ENCODE peak calls at places on chromosomes 12 and 14, in eight cellular contexts. P, G, W, A, D, B, H and M are unnamed samples.

GRCh38 chr14:75069811-75070145 is 337 bp downstream of the ZC2HC1C start:
- DNase-seq in W (no peak), G (no peak), D (no peak), P (no peak), B (no peak), A (peak; percentile 47), H (no peak), M (peak; percentile 82)

GRCh38 chr14:92819011-92819410 is 24.9 kb downstream of the GOLGA5 start:
- DNase-seq in H (no peak), W (no peak), B (no peak), P (no peak), D (no peak), G (no peak), A (no peak), M (no peak)

GRCh38 chr14:51131516-51131915 is 36.6 kb upstream of the TRIM9 start:
- DNase-seq in P (no peak), D (no peak), H (no peak), A (no peak), W (no peak), G (no peak), B (no peak), M (no peak)

GRCh38 chr14:104664588-104664987 is 24.8 kb upstream of the INF2 start:
- DNase-seq in G (no peak), W (no peak), D (no peak), H (no peak), P (no peak), A (no peak), B (no peak), M (no peak)

GRCh38 chr14:68842298-68842697 is 49.4 kb upstream of the ZFP36L1 start:
- DNase-seq in B (no peak), G (no peak), W (no peak), D (peak; percentile 26), H (no peak), A (no peak), P (no peak), M (no peak)

GRCh38 chr12:132078190-132078589 is 65.9 kb downstream of the DDX51 start:
- DNase-seq in G (peak; percentile 96), A (no peak), W (no peak), P (no peak), D (no peak), H (no peak), B (no peak), M (no peak)

GRCh38 chr12:68675098-68675842 is 11.5 kb upstream of the NUP107 start:
- DNase-seq in A (no peak), P (no peak), B (no peak), W (peak; percentile 48), G (peak; percentile 37), D (no peak), H (no peak), M (peak; percentile 43)

GRCh38 chr14:24071836-24072420 is 566 bp downstream of the CPNE6 start:
- DNase-seq in D (no peak), W (no peak), P (no peak), G (no peak), A (no peak), B (no peak), H (no peak), M (no peak)

GRCh38 chr12:100200450-100201181 is at the start of gene ACTR6:
- DNase-seq in D (peak; percentile 98), B (peak; percentile 92), G (peak; percentile 96), A (peak; percentile 93), P (peak; percentile 80), H (peak; percentile 96), W (peak; percentile 96), M (peak; percentile 99)

GRCh38 chr12:46224401-46224800 is 44.4 kb downstream of the SLC38A1 start:
- DNase-seq in A (no peak), H (peak; percentile 76), B (no peak), G (no peak), P (no peak), D (no peak), W (no peak), M (no peak)

GRCh38 chr12:124823272-124823970 is 40.2 kb downstream of the SCARB1 start:
- DNase-seq in P (no peak), D (no peak), G (no peak), W (no peak), H (no peak), B (no peak), A (no peak), M (no peak)

GRCh38 chr12:83960767-83961166 is 951.8 kb downstream of the SLC6A15 start:
- DNase-seq in P (no peak), G (no peak), A (no peak), D (no peak), B (no peak), W (no peak), H (no peak), M (no peak)

GRCh38 chr14:76117789-76118188 is 33.9 kb upstream of the GPATCH2L start:
- DNase-seq in G (no peak), D (no peak), W (no peak), P (no peak), A (no peak), B (no peak), H (no peak), M (no peak)

GRCh38 chr14:73736842-73737241 is 22.7 kb upstream of the PNMA1 start:
- DNase-seq in H (no peak), W (no peak), G (no peak), B (no peak), A (no peak), D (no peak), P (no peak), M (no peak)

GRCh38 chr12:85779768-85780167 is 56.4 kb downstream of the RASSF9 start:
- DNase-seq in P (no peak), W (no peak), B (no peak), H (no peak), G (no peak), A (no peak), D (no peak), M (no peak)

GRCh38 chr14:93103392-93104080 is 12.2 kb downstream of the ITPK1 start:
- DNase-seq in W (peak; percentile 74), H (no peak), G (no peak), P (no peak), A (no peak), D (no peak), B (no peak), M (no peak)

GRCh38 chr12:87117516-87117915 is 861.3 kb upstream of the MGAT4C start:
- DNase-seq in W (no peak), B (no peak), P (no peak), G (no peak), A (no peak), H (no peak), D (no peak), M (no peak)

DNA sequence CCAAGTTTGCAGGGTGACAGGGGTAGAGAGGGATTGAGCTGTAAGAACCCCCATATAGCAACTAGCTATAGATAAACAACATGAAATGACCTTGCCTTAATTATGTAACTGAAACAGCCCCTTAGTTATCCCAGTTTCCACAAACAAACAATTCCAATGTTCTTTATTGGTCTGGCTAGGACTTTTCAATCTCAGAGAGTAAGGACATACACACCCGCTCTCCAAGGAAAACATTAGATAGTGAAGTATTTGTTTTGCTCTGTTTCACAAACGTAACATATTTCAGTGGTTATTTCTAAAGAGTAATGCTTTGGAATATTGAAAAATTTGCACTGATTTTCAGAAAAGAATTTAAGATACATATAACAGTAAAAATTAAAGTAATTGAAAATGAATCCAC is 51.6 kb upstream of the GTF2A1 start:
- DNase-seq in B (no peak), P (no peak), H (no peak), D (no peak), A (no peak), G (no peak), W (no peak), M (no peak)
- TF ChIP-seq POLR2AphosphoS5 in B (no peak), P (no peak), H (no peak), D (no peak), A (no peak), G (no peak), W (no peak), M (no peak)

DNA sequence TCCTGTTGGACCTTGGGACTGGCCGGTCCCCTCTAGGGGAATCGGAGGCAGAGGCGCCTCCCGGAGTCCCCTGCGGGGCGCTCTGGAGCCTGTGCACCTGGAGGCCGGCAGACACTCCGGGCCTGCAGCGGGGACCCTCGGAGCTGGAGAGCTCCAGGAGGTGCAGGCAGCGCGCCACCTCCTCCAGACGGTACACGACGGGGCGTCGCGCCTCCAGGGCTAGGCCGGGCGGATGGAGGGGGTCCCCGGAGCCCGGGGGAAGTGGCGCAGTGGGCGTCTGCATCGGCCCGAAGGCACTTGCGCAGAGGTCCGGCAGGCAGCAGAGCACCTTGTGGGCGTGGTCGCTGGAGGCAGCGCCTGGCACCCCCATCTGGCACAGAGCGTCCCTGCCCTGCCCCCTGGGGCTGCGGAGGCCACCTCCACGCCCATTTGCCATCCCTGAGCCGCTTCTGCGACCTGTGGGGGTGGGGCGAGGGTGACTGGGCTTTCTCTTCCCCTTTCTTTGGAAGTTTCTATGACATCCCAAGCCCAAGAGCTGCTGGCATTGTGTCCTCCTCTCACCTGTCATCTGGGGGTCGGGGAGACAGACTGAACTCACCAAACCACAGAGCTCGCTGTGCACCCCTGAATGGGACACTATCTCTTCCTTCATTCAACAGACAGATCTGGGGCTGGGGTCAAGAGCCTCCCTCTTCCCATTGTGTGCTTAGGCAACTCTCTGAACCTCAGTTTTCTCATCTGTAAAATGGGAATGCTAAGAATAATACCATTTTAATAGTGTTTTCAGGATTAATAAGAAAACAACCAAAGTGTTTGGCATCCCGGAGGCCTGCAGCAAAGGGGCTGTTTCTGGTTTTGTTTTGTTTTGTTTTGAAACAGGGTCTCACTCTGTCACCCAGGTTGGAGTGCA is 37.5 kb upstream of the CORO1C start:
- DNase-seq in H (no peak), G (no peak), P (peak; percentile 49), W (peak; percentile 65), B (peak; percentile 63), D (no peak), A (peak; percentile 33), M (peak; percentile 80)
- TF ChIP-seq POLR2AphosphoS5 in H (no peak), G (no peak), P (no peak), W (no peak), B (peak; percentile 67), D (peak; percentile 37), A (no peak), M (no peak)

GRCh38 chr12:93825926-93826599 is 148.9 kb downstream of the CRADD start:
- DNase-seq in D (no peak), G (peak; percentile 39), P (no peak), A (no peak), H (no peak), B (no peak), W (no peak), M (no peak)
- TF ChIP-seq POLR2AphosphoS5 in D (no peak), G (no peak), P (no peak), A (no peak), H (no peak), B (no peak), W (no peak), M (no peak)

GRCh38 chr12:108635997-108636808 is 2.5 kb upstream of the SELPLG start:
- DNase-seq in G (no peak), H (peak; percentile 35), D (no peak), A (no peak), W (no peak), P (no peak), B (no peak), M (no peak)

GRCh38 chr12:108633534-108634224 is at the start of gene SELPLG:
- DNase-seq in G (no peak), B (no peak), W (peak; percentile 69), A (no peak), P (no peak), D (no peak), H (peak; percentile 74), M (no peak)

GRCh38 chr12:108635201-108635996 is 1.7 kb upstream of the SELPLG start:
- DNase-seq in G (no peak), D (no peak), B (no peak), W (no peak), H (peak; percentile 32), A (no peak), P (no peak), M (no peak)

GRCh38 chr12:108633081-108633533 is 587 bp downstream of the SELPLG start:
- DNase-seq in B (no peak), A (no peak), G (no peak), D (no peak), W (no peak), H (peak; percentile 21), P (no peak), M (no peak)

GRCh38 chr12:108634225-108634795 is 616 bp upstream of the SELPLG start:
- DNase-seq in B (no peak), W (peak; percentile 34), P (no peak), G (no peak), D (no peak), H (peak; percentile 62), A (no peak), M (no peak)
- TF ChIP-seq POLR2AphosphoS5 in B (no peak), W (no peak), P (no peak), G (no peak), D (no peak), H (no peak), A (no peak), M (no peak)